ENCODE peak calls at places on chromosome 17, in nine cellular contexts. Q, I, A, K, T, E, D, S and H are unnamed samples.

GRCh38 chr17:43958953-43959352 is 5.2 kb upstream of the PYY start:
- DNase-seq in Q (no peak), I (no peak), A (no peak), K (no peak), T (no peak), E (no peak), D (peak), S (no peak), H (no peak)

GRCh38 chr17:39939588-39940419 is 12.3 kb downstream of the LRRC3C start:
- DNase-seq in Q (peak), I (no peak), A (no peak), K (peak), T (peak), E (no peak), D (peak), S (no peak), H (no peak)

GRCh38 chr17:61423967-61424649 is 24.5 kb downstream of the TBX2 start:
- DNase-seq in Q (no peak), I (no peak), A (no peak), K (no peak), T (no peak), E (no peak), D (no peak), S (no peak), H (no peak)

GRCh38 chr17:43416998-43417891 is 18.5 kb downstream of the ARL4D start:
- DNase-seq in Q (no peak), I (no peak), A (peak), K (no peak), T (no peak), E (peak), D (peak), S (no peak), H (peak)

GRCh38 chr17:21457051-21458026 is 81.2 kb downstream of the KCNJ12 start:
- DNase-seq in Q (peak), I (peak), A (peak), K (peak), T (peak), E (peak), D (peak), S (no peak), H (peak)

GRCh38 chr17:77247048-77247541 is 106.3 kb downstream of the SEC14L1 start:
- DNase-seq in Q (peak), I (peak), A (peak), K (peak), T (peak), E (no peak), D (peak), S (no peak), H (peak)

GRCh38 chr17:68310141-68310540 is 18.8 kb downstream of the ARSG start:
- DNase-seq in Q (no peak), I (peak), A (no peak), K (no peak), T (no peak), E (no peak), D (peak), S (no peak), H (no peak)

GRCh38 chr17:16927641-16928321 is 44.1 kb downstream of the TNFRSF13B start:
- DNase-seq in Q (no peak), I (no peak), A (no peak), K (no peak), T (no peak), E (no peak), D (no peak), S (no peak), H (no peak)

GRCh38 chr17:6940186-6940649 is 55.6 kb upstream of the ALOX12 start:
- DNase-seq in Q (no peak), I (no peak), A (no peak), K (no peak), T (no peak), E (no peak), D (no peak), S (no peak), H (peak)

GRCh38 chr17:61399131-61400057 is at the start of gene TBX2:
- DNase-seq in Q (peak), I (no peak), A (peak), K (peak), T (no peak), E (peak), D (peak), S (no peak), H (no peak)

GRCh38 chr17:81514735-81515529 is 2.3 kb upstream of the ACTG1 start:
- DNase-seq in Q (peak), I (peak), A (peak), K (peak), T (peak), E (peak), D (peak), S (no peak), H (peak)

GRCh38 chr17:57708401-57708800 is 36.7 kb downstream of the CCDC182 start:
- DNase-seq in Q (no peak), I (no peak), A (peak), K (no peak), T (no peak), E (no peak), D (peak), S (no peak), H (no peak)

GRCh38 chr17:44599298-44600175 is 42.3 kb downstream of the FZD2 start:
- DNase-seq in Q (peak), I (no peak), A (peak), K (peak), T (peak), E (peak), D (peak), S (no peak), H (no peak)

GRCh38 chr17:34519286-34519685 is 60.1 kb upstream of the TMEM132E start:
- DNase-seq in Q (no peak), I (no peak), A (no peak), K (no peak), T (peak), E (no peak), D (peak), S (no peak), H (no peak)

GRCh38 chr17:68457168-68457538 is at the start of gene WIPI1:
- DNase-seq in Q (no peak), I (no peak), A (peak), K (no peak), T (peak), E (peak), D (no peak), S (no peak), H (no peak)

GRCh38 chr17:10757658-10758057 is 27.8 kb upstream of the TMEM220 start:
- DNase-seq in Q (no peak), I (no peak), A (no peak), K (no peak), T (no peak), E (no peak), D (no peak), S (no peak), H (no peak)

GRCh38 chr17:78862073-78863023 is 21.7 kb upstream of the USP36 start:
- DNase-seq in Q (peak), I (no peak), A (peak), K (peak), T (peak), E (peak), D (peak), S (no peak), H (no peak)

GRCh38 chr17:82633343-82633742 is 14.9 kb downstream of the WDR45B start:
- DNase-seq in Q (no peak), I (no peak), A (no peak), K (no peak), T (no peak), E (no peak), D (no peak), S (no peak), H (no peak)

GRCh38 chr17:78764871-78765270 is 17.2 kb downstream of the CYTH1 start:
- DNase-seq in Q (no peak), I (peak), A (no peak), K (no peak), T (no peak), E (no peak), D (no peak), S (no peak), H (no peak)

GRCh38 chr17:68450801-68451200 is 6.5 kb downstream of the WIPI1 start:
- DNase-seq in Q (no peak), I (no peak), A (no peak), K (no peak), T (no peak), E (no peak), D (no peak), S (no peak), H (no peak)

GRCh38 chr17:3947318-3947810 is 16.9 kb downstream of the ATP2A3 start:
- DNase-seq in Q (no peak), I (no peak), A (no peak), K (no peak), T (no peak), E (no peak), D (no peak), S (no peak), H (no peak)

DNA sequence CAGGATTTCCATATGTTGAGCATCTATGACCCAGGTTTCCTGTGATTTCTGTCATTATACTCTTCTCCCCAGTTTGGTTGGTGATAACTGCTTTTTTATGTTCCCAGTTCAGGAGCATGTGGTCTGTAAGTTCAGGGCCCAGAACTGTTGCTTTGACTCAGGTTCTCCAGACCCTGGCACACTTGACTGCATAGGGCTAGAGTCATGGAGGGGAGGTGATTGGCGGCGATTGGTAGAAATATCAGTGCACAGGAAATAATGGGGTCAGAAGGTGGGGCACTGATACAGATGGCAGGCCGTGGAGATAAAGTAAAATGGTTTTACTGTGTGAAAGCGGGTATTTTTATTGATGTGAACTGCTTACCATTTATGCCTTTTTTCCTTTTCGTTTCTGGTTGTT is 28.8 kb downstream of the TAC4 start:
- DNase-seq in Q (no peak), I (no peak), A (no peak), K (no peak), T (peak), E (no peak), D (no peak), S (no peak), H (no peak)
- H3K27ac ChIP-seq in Q (no peak), I (peak), A (no peak), K (no peak), T (no peak), E (no peak), D (no peak), S (no peak), H (no peak)

GRCh38 chr17:75003070-75003956 is 9.2 kb upstream of the MRPL58 start:
- DNase-seq in Q (no peak), I (no peak), A (no peak), K (no peak), T (no peak), E (no peak), D (no peak), S (no peak), H (no peak)

GRCh38 chr17:75001915-75002843 is 10.3 kb upstream of the MRPL58 start:
- DNase-seq in Q (no peak), I (no peak), A (no peak), K (no peak), T (no peak), E (no peak), D (no peak), S (no peak), H (no peak)

GRCh38 chr17:74998783-74999182 is 11.4 kb downstream of the CDR2L start:
- DNase-seq in Q (no peak), I (no peak), A (no peak), K (no peak), T (no peak), E (no peak), D (no peak), S (no peak), H (no peak)

GRCh38 chr17:74995847-74996246 is 8.4 kb downstream of the CDR2L start:
- DNase-seq in Q (no peak), I (no peak), A (no peak), K (no peak), T (no peak), E (no peak), D (peak), S (no peak), H (no peak)

GRCh38 chr17:74999523-74999922 is 12.1 kb downstream of the CDR2L start:
- DNase-seq in Q (no peak), I (no peak), A (no peak), K (no peak), T (no peak), E (no peak), D (no peak), S (no peak), H (no peak)
- H3K27ac ChIP-seq in Q (no peak), I (no peak), A (no peak), K (no peak), T (no peak), E (no peak), D (no peak), S (no peak), H (no peak)

GRCh38 chr17:41535764-41536481 is 7.8 kb upstream of the KRT19 start:
- DNase-seq in Q (no peak), I (no peak), A (no peak), K (no peak), T (no peak), E (peak), D (no peak), S (no peak), H (no peak)
- H3K27ac ChIP-seq in Q (no peak), I (no peak), A (no peak), K (no peak), T (no peak), E (peak), D (no peak), S (no peak), H (no peak)

GRCh38 chr17:867896-868489 is 85.8 kb downstream of the MRM3 start:
- DNase-seq in Q (peak), I (no peak), A (no peak), K (no peak), T (no peak), E (no peak), D (no peak), S (no peak), H (no peak)
- H3K27ac ChIP-seq in Q (no peak), I (no peak), A (no peak), K (no peak), T (no peak), E (no peak), D (peak), S (no peak), H (no peak)

GRCh38 chr17:36142230-36142629 is 34.2 kb downstream of the TBC1D3B start:
- DNase-seq in Q (no peak), I (no peak), A (no peak), K (no peak), T (no peak), E (no peak), D (no peak), S (no peak), H (no peak)
- H3K27ac ChIP-seq in Q (no peak), I (no peak), A (no peak), K (no peak), T (no peak), E (no peak), D (no peak), S (no peak), H (no peak)

GRCh38 chr17:20214807-20215206 is 205.6 kb downstream of the SPECC1 start:
- DNase-seq in Q (no peak), I (no peak), A (no peak), K (no peak), T (no peak), E (no peak), D (no peak), S (no peak), H (no peak)

GRCh38 chr17:20217677-20218076 is 208.5 kb downstream of the SPECC1 start:
- DNase-seq in Q (no peak), I (no peak), A (no peak), K (no peak), T (no peak), E (no peak), D (no peak), S (no peak), H (no peak)

GRCh38 chr17:20216853-20217252 is 207.7 kb downstream of the SPECC1 start:
- DNase-seq in Q (no peak), I (no peak), A (no peak), K (no peak), T (no peak), E (no peak), D (no peak), S (no peak), H (no peak)

GRCh38 chr17:20216154-20216815 is 207.1 kb downstream of the SPECC1 start:
- DNase-seq in Q (peak), I (no peak), A (no peak), K (no peak), T (no peak), E (no peak), D (no peak), S (no peak), H (no peak)

DNA sequence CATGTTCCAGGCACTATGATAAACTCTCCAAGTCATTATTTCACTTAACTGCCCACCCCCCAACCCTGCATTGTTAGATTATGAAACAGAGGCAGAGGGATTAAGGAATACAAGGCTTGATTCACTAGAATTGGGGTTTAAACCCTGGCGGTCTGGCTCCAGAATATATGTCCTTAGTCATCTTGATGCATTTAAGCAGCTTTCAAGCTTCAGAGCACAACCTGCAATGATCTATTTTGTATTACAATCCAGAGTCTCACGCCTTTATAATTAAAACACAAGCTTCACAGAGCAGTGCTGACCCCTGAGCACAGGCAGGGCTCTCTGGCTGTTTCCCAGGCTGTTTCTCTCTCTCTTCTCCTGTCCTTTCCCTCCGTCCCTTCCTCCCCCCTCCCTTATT is 209.1 kb downstream of the SPECC1 start:
- DNase-seq in Q (no peak), I (no peak), A (no peak), K (no peak), T (no peak), E (no peak), D (no peak), S (no peak), H (no peak)
- H3K27ac ChIP-seq in Q (peak), I (no peak), A (no peak), K (no peak), T (no peak), E (no peak), D (no peak), S (peak), H (no peak)

DNA sequence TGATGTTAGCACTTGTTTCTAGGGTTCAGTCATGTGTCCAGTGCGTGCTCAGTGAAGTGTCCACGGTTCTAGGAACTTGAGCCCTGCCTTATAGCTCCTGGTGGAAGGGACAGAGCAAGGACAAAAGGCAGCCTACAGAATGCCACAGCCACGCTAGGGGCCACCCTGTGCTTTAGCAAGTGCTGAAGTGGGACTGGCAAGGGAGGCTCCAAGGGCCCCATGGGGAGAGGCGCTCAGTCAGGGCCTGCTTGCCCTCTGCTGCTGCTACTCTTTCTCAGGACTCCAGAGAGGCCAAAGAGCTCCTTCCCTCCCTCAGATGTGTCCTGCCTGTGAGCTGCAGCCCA is 6.8 kb downstream of the NT5C start:
- DNase-seq in Q (no peak), I (no peak), A (no peak), K (no peak), T (no peak), E (no peak), D (no peak), S (no peak), H (no peak)
- H3K27ac ChIP-seq in Q (peak), I (no peak), A (no peak), K (no peak), T (peak), E (no peak), D (no peak), S (no peak), H (no peak)